ENCODE peak calls at places on chromosomes 5 and 9, in ten cellular contexts. T is hypothalamus; N is activated T-helper 1 cell treated with anti-CD3 and anti-CD28 coated beads, Interleukin-12 subunit alpha, Interleukin-12 subunit beta, Interleukin-2, Interleukin-4 antibody, amounts not matched to agents 30 ng/mL and 10 ng/mL and 1 ng/mL, durations not matched to agents 14 hours and 24 hours and 36 hours; H is hepatic stellate cell; E is body of pancreas; G is HTR-8/SVneo; Q is HEK293T; F is NCI-H1092; U is PC-9; W is activated gamma-delta T cell treated with Interleukin-2 at 50 U/mL for 16 hours. J is an unnamed sample.

GRCh38 chr5:56148453-56148971 is 84.6 kb downstream of the ANKRD55 start:
- DNase-seq in H (no peak), Q (no peak), E (peak), T (no peak), N (peak), U (no peak), F (peak), W (no peak), G (no peak), J (no peak)

GRCh38 chr9:91857291-91857781 is 92.7 kb downstream of the ROR2 start:
- DNase-seq in U (no peak), E (no peak), N (no peak), F (no peak), W (no peak), Q (no peak), H (no peak), G (no peak), T (no peak), J (no peak)

GRCh38 chr5:170484847-170485605 is 18.8 kb upstream of the KCNIP1 start:
- DNase-seq in U (no peak), F (no peak), E (no peak), Q (no peak), N (no peak), W (no peak), H (no peak), T (no peak), G (no peak), J (no peak)

GRCh38 chr5:174282391-174282790 is 236.9 kb downstream of the NSG2 start:
- DNase-seq in Q (no peak), W (no peak), T (no peak), E (no peak), H (no peak), N (no peak), G (no peak), F (no peak), U (no peak), J (no peak)

GRCh38 chr9:137255448-137256114 is 454 bp downstream of the NELFB start:
- DNase-seq in H (peak), W (peak), G (peak), F (no peak), E (peak), Q (peak), U (no peak), T (no peak), N (no peak), J (no peak)

GRCh38 chr5:133838286-133838685 is 130.1 kb downstream of the C5orf15 start:
- DNase-seq in T (no peak), U (no peak), E (no peak), Q (no peak), G (no peak), F (no peak), W (no peak), N (no peak), H (no peak), J (no peak)

GRCh38 chr5:151027961-151028479 is 7.6 kb downstream of the GPX3 start:
- DNase-seq in W (no peak), F (no peak), E (no peak), Q (no peak), N (no peak), T (no peak), H (no peak), G (no peak), U (no peak), J (no peak)

GRCh38 chr9:95264954-95265615 is 52.4 kb downstream of the FANCC start:
- DNase-seq in E (no peak), N (no peak), Q (no peak), H (peak), G (peak), F (no peak), W (no peak), U (no peak), T (no peak), J (no peak)

GRCh38 chr5:176573564-176574296 is 24.6 kb downstream of the CDHR2 start:
- DNase-seq in E (peak), N (peak), F (no peak), H (peak), Q (peak), W (peak), T (peak), U (peak), G (peak), J (peak)

GRCh38 chr9:87646546-87646945 is 79.4 kb upstream of the CTSL start:
- DNase-seq in Q (no peak), T (no peak), H (no peak), N (no peak), G (no peak), U (no peak), W (no peak), E (no peak), F (no peak), J (no peak)

GRCh38 chr5:166708271-166708670 is 1583.2 kb upstream of the WWC1 start:
- DNase-seq in U (no peak), F (no peak), T (no peak), N (no peak), W (no peak), H (no peak), G (no peak), E (no peak), Q (no peak), J (no peak)

GRCh38 chr5:53418844-53419243 is 61.6 kb upstream of the FST start:
- DNase-seq in F (no peak), H (peak), E (no peak), T (no peak), U (no peak), W (no peak), N (no peak), G (peak), Q (no peak), J (no peak)

GRCh38 chr9:83458530-83458929 is 79.7 kb downstream of the FRMD3 start:
- DNase-seq in U (no peak), W (no peak), H (no peak), G (no peak), T (no peak), F (no peak), Q (no peak), N (no peak), E (no peak), J (no peak)

GRCh38 chr5:55044093-55044492 is 20.0 kb downstream of the GZMK start:
- DNase-seq in F (no peak), G (no peak), Q (no peak), E (no peak), W (no peak), H (no peak), T (no peak), U (no peak), N (no peak), J (no peak)

GRCh38 chr5:4233671-4234070 is 638.0 kb downstream of the IRX1 start:
- DNase-seq in N (no peak), E (no peak), H (no peak), F (no peak), G (no peak), T (no peak), Q (no peak), U (no peak), W (no peak), J (no peak)

GRCh38 chr9:90970603-90971002 is 169.0 kb downstream of the SYK start:
- DNase-seq in E (no peak), N (no peak), F (no peak), H (no peak), G (no peak), T (no peak), Q (no peak), W (no peak), U (no peak), J (no peak)

GRCh38 chr5:130400091-130400490 is 495.8 kb downstream of the CHSY3 start:
- DNase-seq in E (no peak), G (no peak), F (no peak), N (no peak), H (no peak), T (no peak), W (no peak), U (no peak), Q (no peak), J (no peak)

GRCh38 chr5:11483630-11484029 is 420.6 kb downstream of the CTNND2 start:
- DNase-seq in N (no peak), F (no peak), W (no peak), E (no peak), H (no peak), U (no peak), G (no peak), T (no peak), Q (no peak), J (no peak)

GRCh38 chr9:4092793-4093709 is 206.8 kb downstream of the GLIS3 start:
- DNase-seq in E (no peak), T (no peak), G (no peak), N (no peak), H (no peak), Q (no peak), W (no peak), F (no peak), U (no peak), J (no peak)